ENCODE peak calls at places on chromosomes 16 and 17, in seven cellular contexts. T is NCI-H1436; C is fibroblast of pulmonary artery; J is sigmoid colon; I is M059J; L is stimulated activated CD8-positive, alpha-beta memory T cell treated with anti-CD3 and anti-CD28 coated beads, Interleukin-7, amount 100 ng/mL, for 24 hours; G is stimulated activated CD4-positive, alpha-beta T cell treated with anti-CD3 and anti-CD28 coated beads, TNF-alpha, amount 100 ng/mL, for 4 hours. Q is an unnamed sample.

GRCh38 chr16:29857133-29857760 is 5.8 kb downstream of the CDIPT start:
- DNase-seq in G (no peak), I (peak), T (no peak), L (no peak), J (no peak), C (peak), Q (peak)

GRCh38 chr17:57918017-57918895 is 37.0 kb downstream of the CUEDC1 start:
- DNase-seq in T (no peak), L (no peak), I (peak), G (no peak), C (peak), J (no peak), Q (peak)

GRCh38 chr17:83173997-83174858 is 94.8 kb downstream of the METRNL start:
- DNase-seq in I (no peak), L (no peak), G (no peak), T (no peak), C (no peak), J (peak), Q (peak)

GRCh38 chr17:20243524-20243923 is 223.8 kb downstream of the LGALS9B start:
- DNase-seq in L (no peak), I (no peak), G (no peak), J (no peak), C (no peak), T (no peak), Q (no peak)

GRCh38 chr17:7755095-7755890 is 37.7 kb downstream of the DNAH2 start:
- DNase-seq in T (no peak), I (no peak), C (no peak), J (no peak), G (no peak), L (no peak), Q (no peak)

GRCh38 chr17:6471531-6472465 is 27.5 kb downstream of the PIMREG start:
- DNase-seq in G (no peak), I (peak), C (peak), T (no peak), L (no peak), J (no peak), Q (peak)

GRCh38 chr16:50093607-50094570 is 28.1 kb downstream of the HEATR3 start:
- DNase-seq in J (peak), L (no peak), T (no peak), G (no peak), C (no peak), I (no peak), Q (peak)

GRCh38 chr16:27638833-27639587 is 89.1 kb downstream of the KATNIP start:
- DNase-seq in J (no peak), T (no peak), G (no peak), L (no peak), C (no peak), I (no peak), Q (no peak)

GRCh38 chr17:47791025-47791424 is 30.6 kb downstream of the OSBPL7 start:
- DNase-seq in T (no peak), J (no peak), G (no peak), L (no peak), I (no peak), C (no peak), Q (no peak)

GRCh38 chr17:65278050-65278819 is 141.1 kb downstream of the RGS9 start:
- DNase-seq in C (peak), J (no peak), L (no peak), T (no peak), I (peak), G (no peak), Q (peak)

GRCh38 chr16:59440-60059 is 5.9 kb downstream of the SNRNP25 start:
- DNase-seq in G (no peak), T (no peak), I (no peak), J (no peak), C (no peak), L (no peak), Q (no peak)

GRCh38 chr17:39738568-39738901 is 797 bp downstream of the GRB7 start:
- DNase-seq in I (no peak), C (no peak), T (peak), G (no peak), J (no peak), L (no peak), Q (no peak)

GRCh38 chr16:25026621-25027020 is 11.5 kb upstream of the ARHGAP17 start:
- DNase-seq in C (no peak), T (no peak), G (no peak), J (no peak), I (no peak), L (no peak), Q (no peak)

GRCh38 chr17:60645918-60646523 is 31.6 kb upstream of the BCAS3 start:
- DNase-seq in T (peak), L (no peak), I (no peak), C (no peak), J (no peak), G (no peak), Q (no peak)

GRCh38 chr16:30185683-30186421 is 2.5 kb downstream of the CORO1A start:
- DNase-seq in J (peak), I (no peak), T (no peak), G (peak), C (no peak), L (peak), Q (no peak)

GRCh38 chr17:63984651-63985386 is 12.1 kb upstream of the SCN4A start:
- DNase-seq in J (no peak), I (peak), T (no peak), C (peak), G (no peak), L (no peak), Q (peak)

GRCh38 chr17:80263253-80264047 is 2.8 kb downstream of the RNF213 start:
- DNase-seq in C (peak), I (peak), G (peak), T (peak), J (peak), L (peak), Q (peak)

GRCh38 chr17:1186214-1186820 is 6.5 kb upstream of the ABR start:
- DNase-seq in T (no peak), J (no peak), I (peak), L (no peak), C (no peak), G (no peak), Q (no peak)

GRCh38 chr17:46167826-46168569 is 25.2 kb downstream of the KANSL1 start:
- DNase-seq in G (no peak), L (no peak), T (no peak), C (peak), I (peak), J (no peak), Q (peak)

GRCh38 chr17:1188812-1189211 is 9.0 kb upstream of the ABR start:
- DNase-seq in I (peak), L (no peak), G (no peak), J (peak), C (peak), T (no peak), Q (peak)

GRCh38 chr17:17990282-17990681 is 17.6 kb downstream of the DRC3 start:
- DNase-seq in I (peak), J (no peak), C (no peak), L (no peak), T (no peak), G (no peak), Q (no peak)

GRCh38 chr16:24253192-24253591 is 2.9 kb upstream of the CACNG3 start:
- DNase-seq in G (peak), I (peak), L (peak), T (peak), C (peak), J (no peak), Q (peak)

GRCh38 chr17:70017941-70018340 is 57.1 kb upstream of the KCNJ16 start:
- DNase-seq in G (no peak), T (no peak), J (no peak), C (no peak), L (no peak), I (no peak), Q (no peak)

GRCh38 chr16:19185510-19185851 is 17.4 kb downstream of the SYT17 start:
- DNase-seq in T (peak), C (no peak), I (no peak), L (no peak), G (no peak), J (no peak), Q (no peak)

GRCh38 chr16:12362482-12363458 is 386.2 kb downstream of the SNX29 start:
- DNase-seq in J (peak), G (no peak), C (peak), I (peak), T (no peak), L (no peak), Q (no peak)

GRCh38 chr17:80833952-80834895 is 157.4 kb upstream of the CHMP6 start:
- DNase-seq in L (no peak), J (peak), G (no peak), C (peak), T (peak), I (peak), Q (peak)

GRCh38 chr16:83701494-83701893 is 106.3 kb upstream of the HSBP1 start:
- DNase-seq in I (peak), G (no peak), J (no peak), C (peak), T (no peak), L (no peak), Q (peak)

GRCh38 chr17:47875011-47875471 is 21.0 kb upstream of the SP2 start:
- DNase-seq in L (no peak), I (peak), J (no peak), G (no peak), T (no peak), C (no peak), Q (no peak)

GRCh38 chr16:74449470-74449869 is 28.2 kb upstream of the CLEC18B start:
- DNase-seq in I (peak), L (no peak), J (peak), C (no peak), T (no peak), G (no peak), Q (no peak)

GRCh38 chr17:44137891-44138709 is 3.6 kb upstream of the HROB start:
- DNase-seq in C (peak), I (peak), G (peak), L (peak), T (peak), J (peak), Q (peak)

GRCh38 chr17:74343121-74343520 is 17.1 kb downstream of the KIF19 start:
- DNase-seq in G (no peak), I (no peak), L (no peak), T (no peak), J (no peak), C (no peak), Q (no peak)

GRCh38 chr16:57303910-57304168 is 19.4 kb upstream of the PLLP start:
- DNase-seq in T (no peak), C (no peak), L (no peak), G (no peak), J (no peak), I (no peak), Q (no peak)

GRCh38 chr17:69523252-69523861 is 108.9 kb downstream of the MAP2K6 start:
- DNase-seq in G (no peak), C (peak), T (no peak), I (peak), L (no peak), J (no peak), Q (peak)

GRCh38 chr17:75601057-75601987 is 13.7 kb downstream of the MYO15B start:
- DNase-seq in J (peak), L (peak), I (peak), G (peak), C (peak), T (peak), Q (peak)

GRCh38 chr17:21688293-21688949 is 3.9 kb upstream of the KCNJ18 start:
- DNase-seq in T (no peak), L (no peak), C (no peak), I (no peak), G (no peak), J (no peak), Q (no peak)

GRCh38 chr16:57152096-57153093 is 33.4 kb downstream of the PSME3IP1 start:
- DNase-seq in I (no peak), L (no peak), T (no peak), C (no peak), G (no peak), J (peak), Q (peak)

GRCh38 chr17:15319461-15319860 is 21.9 kb downstream of the TEKT3 start:
- DNase-seq in I (no peak), C (no peak), L (no peak), T (no peak), J (no peak), G (no peak), Q (no peak)

Q was measured in fibroblast of villous mesenchyme.